ENCODE peak calls at places on chromosomes 12 and 14, in eight cellular contexts. J, W, O, P, C, U, H and Z are unnamed samples.
A peak's percentile ranks its signal among the peaks of the same experiment; 100 is the strongest.

GRCh38 chr12:51891843-51892242 is 3.9 kb downstream of the ANKRD33 start:
- DNase-seq in J (no peak), W (no peak), O (peak; percentile 31), P (no peak), C (no peak), U (no peak), H (no peak), Z (no peak)

GRCh38 chr14:89542768-89543419 is 125.9 kb upstream of the FOXN3 start:
- DNase-seq in J (no peak), W (no peak), O (no peak), P (no peak), C (no peak), U (no peak), H (no peak), Z (no peak)

GRCh38 chr12:115941362-115941761 is 336.1 kb downstream of the MED13L start:
- DNase-seq in J (no peak), W (no peak), O (peak; percentile 64), P (no peak), C (no peak), U (no peak), H (no peak), Z (no peak)

GRCh38 chr12:89765959-89766824 is 57.6 kb upstream of the ATP2B1 start:
- DNase-seq in J (no peak), W (no peak), O (no peak), P (no peak), C (no peak), U (no peak), H (no peak), Z (no peak)

GRCh38 chr12:4116251-4117111 is 157.1 kb upstream of the CCND2 start:
- DNase-seq in J (no peak), W (no peak), O (peak; percentile 82), P (no peak), C (no peak), U (peak; percentile 32), H (no peak), Z (no peak)

GRCh38 chr14:31414190-31414833 is 6.0 kb downstream of the HEATR5A start:
- DNase-seq in J (no peak), W (no peak), O (peak; percentile 30), P (no peak), C (no peak), U (no peak), H (no peak), Z (no peak)

GRCh38 chr12:124147579-124147978 is 147.3 kb upstream of the RFLNA start:
- DNase-seq in J (no peak), W (no peak), O (no peak), P (no peak), C (no peak), U (no peak), H (peak; percentile 36), Z (no peak)

GRCh38 chr14:103871596-103872480 is 24.5 kb upstream of the PPP1R13B start:
- DNase-seq in J (peak; percentile 90), W (no peak), O (no peak), P (peak; percentile 87), C (no peak), U (peak; percentile 80), H (peak; percentile 96), Z (no peak)

GRCh38 chr14:31320922-31321779 is 99.2 kb downstream of the HEATR5A start:
- DNase-seq in J (peak; percentile 50), W (no peak), O (no peak), P (no peak), C (no peak), U (no peak), H (no peak), Z (no peak)

GRCh38 chr14:85934123-85934885 is 404.4 kb downstream of the FLRT2 start:
- DNase-seq in J (no peak), W (no peak), O (no peak), P (peak; percentile 47), C (no peak), U (peak; percentile 12), H (peak; percentile 28), Z (no peak)

GRCh38 chr12:2641761-2642160 is 153.0 kb upstream of the FKBP4 start:
- DNase-seq in J (no peak), W (peak; percentile 38), O (no peak), P (no peak), C (no peak), U (no peak), H (no peak), Z (no peak)

GRCh38 chr12:2642176-2642892 is 152.4 kb upstream of the FKBP4 start:
- DNase-seq in J (no peak), W (peak; percentile 28), O (no peak), P (no peak), C (no peak), U (no peak), H (no peak), Z (no peak)

GRCh38 chr12:2640709-2641108 is 154.1 kb upstream of the FKBP4 start:
- DNase-seq in J (no peak), W (peak; percentile 94), O (peak; percentile 99), P (no peak), C (peak; percentile 34), U (peak; percentile 68), H (no peak), Z (no peak)

GRCh38 chr12:2640281-2640680 is 154.5 kb upstream of the FKBP4 start:
- DNase-seq in J (no peak), W (peak; percentile 77), O (no peak), P (no peak), C (no peak), U (no peak), H (no peak), Z (no peak)

DNA sequence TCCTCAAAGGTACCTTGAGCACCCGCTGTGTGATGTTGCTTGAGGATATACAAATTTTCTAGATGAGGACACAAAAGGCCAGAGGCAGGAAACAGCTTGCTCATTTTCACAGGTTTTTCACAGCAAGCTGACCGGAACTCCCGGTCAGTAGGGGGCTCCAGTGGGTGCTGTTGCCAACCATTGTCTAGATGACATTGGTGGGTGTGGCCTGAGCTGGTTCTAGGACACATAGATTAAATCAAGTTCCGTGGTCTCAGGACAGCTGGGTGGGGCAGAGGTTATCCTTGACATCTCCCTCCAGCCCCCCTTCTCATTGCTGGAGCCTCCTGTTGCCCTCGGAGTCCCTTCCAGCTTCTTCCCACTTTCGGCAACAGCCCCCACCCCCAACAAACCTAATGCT is 153.6 kb upstream of the FKBP4 start:
- DNase-seq in J (no peak), W (peak; percentile 65), O (peak; percentile 30), P (no peak), C (no peak), U (peak; percentile 37), H (no peak), Z (peak; percentile 20)
- TF ChIP-seq CTCF in J (no peak), W (no peak), O (peak; percentile 43), P (peak; percentile 16), C (no peak), U (no peak), H (peak; percentile 22), Z (peak; percentile 40)

GRCh38 chr12:107558141-107558815 is 127.3 kb upstream of the PWP1 start:
- DNase-seq in J (no peak), W (no peak), O (no peak), P (no peak), C (no peak), U (no peak), H (no peak), Z (no peak)

GRCh38 chr12:107557589-107558100 is 128.0 kb upstream of the PWP1 start:
- DNase-seq in J (no peak), W (no peak), O (no peak), P (no peak), C (no peak), U (no peak), H (no peak), Z (no peak)

GRCh38 chr12:107558816-107559382 is 126.7 kb upstream of the PWP1 start:
- DNase-seq in J (no peak), W (no peak), O (no peak), P (no peak), C (no peak), U (no peak), H (no peak), Z (no peak)

GRCh38 chr12:107560906-107561285 is 124.7 kb upstream of the PWP1 start:
- DNase-seq in J (no peak), W (no peak), O (no peak), P (no peak), C (no peak), U (no peak), H (no peak), Z (no peak)

GRCh38 chr12:107560194-107560905 is 125.2 kb upstream of the PWP1 start:
- DNase-seq in J (no peak), W (no peak), O (no peak), P (no peak), C (no peak), U (no peak), H (no peak), Z (no peak)
- TF ChIP-seq CTCF in J (no peak), W (no peak), O (no peak), P (no peak), C (no peak), U (no peak), H (no peak), Z (peak; percentile 37)

GRCh38 chr12:43333650-43334043 is 218.4 kb downstream of the ADAMTS20 start:
- DNase-seq in J (no peak), W (no peak), O (no peak), P (no peak), C (no peak), U (no peak), H (no peak), Z (no peak)

GRCh38 chr12:43338848-43339526 is 213.0 kb downstream of the ADAMTS20 start:
- DNase-seq in J (no peak), W (no peak), O (peak; percentile 76), P (no peak), C (no peak), U (peak; percentile 22), H (no peak), Z (peak; percentile 2)

GRCh38 chr12:43337571-43338497 is 214.2 kb downstream of the ADAMTS20 start:
- DNase-seq in J (no peak), W (no peak), O (peak; percentile 25), P (no peak), C (no peak), U (no peak), H (no peak), Z (no peak)

GRCh38 chr12:43332977-43333649 is 218.9 kb downstream of the ADAMTS20 start:
- DNase-seq in J (no peak), W (no peak), O (peak; percentile 83), P (no peak), C (no peak), U (no peak), H (no peak), Z (no peak)

GRCh38 chr12:43336962-43337555 is 214.9 kb downstream of the ADAMTS20 start:
- DNase-seq in J (no peak), W (no peak), O (peak; percentile 70), P (no peak), C (no peak), U (no peak), H (no peak), Z (no peak)
- TF ChIP-seq CTCF in J (peak; percentile 33), W (peak; percentile 24), O (peak; percentile 73), P (peak; percentile 49), C (peak; percentile 55), U (peak; percentile 30), H (peak; percentile 50), Z (peak; percentile 70)

DNA sequence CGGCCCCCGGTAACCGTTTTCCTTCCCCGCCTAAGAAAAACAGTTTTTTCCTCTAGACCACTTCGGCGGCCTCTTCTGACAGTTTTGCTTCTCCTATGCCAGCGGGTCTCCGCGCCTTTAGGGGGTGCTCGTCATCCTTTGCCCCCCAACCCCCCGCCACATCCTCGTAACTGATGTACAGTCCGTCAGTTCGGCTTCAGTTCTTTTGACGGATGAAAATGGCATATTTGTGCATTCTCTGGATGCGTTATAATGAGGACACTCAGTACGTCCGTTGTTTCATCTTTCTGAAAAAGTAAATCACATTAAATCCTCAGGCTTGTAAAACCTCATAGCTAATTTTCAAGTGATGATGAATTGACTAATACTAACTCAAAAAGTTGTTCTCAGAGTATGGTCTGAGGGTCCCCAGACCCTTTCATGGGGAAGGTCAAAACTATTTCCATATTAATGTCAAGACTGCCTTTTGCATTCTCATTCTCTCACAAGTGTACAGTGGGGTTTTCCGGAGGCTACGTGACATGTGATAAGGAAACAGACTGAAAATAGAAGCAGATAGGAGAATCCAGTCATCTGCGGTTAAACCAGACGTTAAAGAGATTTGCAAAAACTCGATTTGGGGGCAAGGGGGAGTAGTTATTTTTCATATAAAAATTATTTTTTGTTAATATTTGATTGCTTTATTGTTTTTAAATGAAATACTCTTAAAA is 829 bp upstream of the NAP1L1 start:
- DNase-seq in J (no peak), W (no peak), O (peak; percentile 77), P (no peak), C (peak; percentile 70), U (no peak), H (peak; percentile 69), Z (no peak)
- TF ChIP-seq CTCF in J (no peak), W (no peak), O (peak; percentile 36), P (peak; percentile 25), C (peak; percentile 48), U (no peak), H (peak; percentile 64), Z (peak; percentile 23)